ENCODE peak calls at places on chromosomes 4 and X, in five cellular contexts. V is endodermal cell, G is heart left ventricle, N is hepatocyte, H is tibial nerve. D is an unnamed sample.

GRCh38 chr4:84968936-84969335 is 2.4 kb upstream of the WDFY3 start:
- DNase-seq in V (no peak), G (no peak), N (no peak), H (no peak), D (no peak)

GRCh38 chr4:158461336-158461735 is 60.3 kb upstream of the RXFP1 start:
- DNase-seq in V (no peak), G (no peak), N (no peak), H (no peak), D (no peak)

GRCh38 chrX:13646154-13646549 is 6.8 kb upstream of the TCEANC start:
- DNase-seq in V (peak), G (peak), N (peak), H (peak), D (no peak)

GRCh38 chrX:154090731-154091130 is 6.8 kb downstream of the MECP2 start:
- DNase-seq in V (no peak), G (no peak), N (no peak), H (no peak), D (no peak)

GRCh38 chr4:168540086-168540864 is 43.4 kb downstream of the PALLD start:
- DNase-seq in V (no peak), G (no peak), N (no peak), H (no peak), D (no peak)

GRCh38 chr4:112296949-112297483 is at the start of gene ALPK1:
- DNase-seq in V (no peak), G (no peak), N (peak), H (no peak), D (peak)

GRCh38 chr4:84661191-84661944 is 78.4 kb downstream of the CDS1 start:
- DNase-seq in V (no peak), G (no peak), N (peak), H (no peak), D (no peak)

GRCh38 chr4:83548151-83548905 is 12.4 kb downstream of the GPAT3 start:
- DNase-seq in V (peak), G (peak), N (peak), H (no peak), D (peak)

GRCh38 chr4:139337612-139338011 is 35.3 kb upstream of the NDUFC1 start:
- DNase-seq in V (no peak), G (no peak), N (no peak), H (no peak), D (no peak)

GRCh38 chr4:83964996-83965541 is 429.2 kb downstream of the GPAT3 start:
- DNase-seq in V (no peak), G (no peak), N (no peak), H (no peak), D (no peak)

GRCh38 chr4:1200425-1201035 is 28.1 kb upstream of the SPON2 start:
- DNase-seq in V (peak), G (peak), N (peak), H (peak), D (peak)

GRCh38 chr4:8916251-8916913 is 44.7 kb upstream of the HMX1 start:
- DNase-seq in V (peak), G (peak), N (peak), H (no peak), D (no peak)

GRCh38 chr4:168612435-168613139 is 115.7 kb downstream of the PALLD start:
- DNase-seq in V (no peak), G (no peak), N (no peak), H (no peak), D (no peak)

GRCh38 chr4:180560896-180561295 is 1682.3 kb upstream of the TENM3 start:
- DNase-seq in V (no peak), G (no peak), N (peak), H (no peak), D (no peak)

DNA sequence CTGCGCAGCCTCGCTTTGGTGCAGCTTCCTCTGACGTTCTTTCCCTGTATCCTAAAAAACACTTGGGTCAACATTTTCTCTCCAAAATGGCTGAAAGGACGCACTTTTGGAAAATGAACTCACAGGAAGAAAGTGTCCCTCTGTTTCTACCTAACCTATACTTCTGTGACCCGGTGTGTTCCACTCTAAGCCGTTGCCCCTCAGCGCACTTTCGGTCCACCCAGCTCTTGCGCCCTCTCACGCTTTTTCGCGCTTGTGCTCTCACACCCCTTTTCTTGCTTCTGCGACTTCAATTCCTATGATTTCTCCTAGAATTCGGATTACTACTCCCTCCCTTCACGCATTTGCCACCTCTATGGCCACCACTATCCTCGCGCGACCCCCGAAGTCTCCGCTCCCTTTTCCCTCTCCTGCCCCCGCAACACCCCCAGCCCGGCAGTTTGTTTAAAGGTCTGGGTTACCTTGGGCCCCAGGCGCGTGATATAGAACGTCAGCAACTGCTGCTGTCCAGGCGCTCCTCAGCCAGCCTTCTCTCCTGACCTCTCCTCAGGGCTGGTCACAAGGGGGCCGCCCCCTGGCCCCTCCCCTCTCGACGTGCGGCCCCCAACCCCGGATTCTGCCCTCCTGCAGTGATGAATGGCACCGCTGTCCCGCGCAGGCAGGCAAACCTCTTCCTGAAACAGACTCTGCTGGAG is at the start of gene USP51:
- DNase-seq in V (peak), G (peak), N (peak), H (peak), D (no peak)
- TF ChIP-seq CTCF in V (no peak), G (no peak), N (peak), H (no peak), D (no peak)

DNA sequence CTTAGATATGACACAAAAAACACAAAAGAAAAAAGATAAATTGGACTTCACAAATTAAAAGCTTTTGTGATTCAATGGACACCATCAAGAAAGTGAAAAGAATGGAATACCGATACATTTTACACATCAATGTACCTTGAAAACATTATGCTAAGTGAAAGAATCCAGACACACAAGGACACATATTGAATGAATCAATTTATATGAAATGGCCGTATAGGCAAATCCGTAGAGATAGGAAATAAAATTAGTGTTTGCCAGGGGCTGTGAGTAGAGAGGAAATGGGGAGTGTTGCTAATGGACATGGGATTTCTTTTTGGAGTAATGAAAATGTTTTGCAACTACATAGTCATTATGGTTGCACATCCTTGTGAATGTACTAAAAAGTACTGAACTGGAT is 3.1 kb downstream of the PGAM4 start:
- DNase-seq in V (no peak), G (no peak), N (no peak), H (no peak), D (no peak)
- H3K27ac ChIP-seq in V (no peak), G (no peak), N (no peak), H (no peak), D (no peak)

GRCh38 chr4:146062325-146062715 is 113.2 kb upstream of the LSM6 start:
- DNase-seq in V (no peak), G (no peak), N (no peak), H (no peak), D (no peak)
- TF ChIP-seq CTCF in V (no peak), G (no peak), N (no peak), H (no peak), D (no peak)

DNA sequence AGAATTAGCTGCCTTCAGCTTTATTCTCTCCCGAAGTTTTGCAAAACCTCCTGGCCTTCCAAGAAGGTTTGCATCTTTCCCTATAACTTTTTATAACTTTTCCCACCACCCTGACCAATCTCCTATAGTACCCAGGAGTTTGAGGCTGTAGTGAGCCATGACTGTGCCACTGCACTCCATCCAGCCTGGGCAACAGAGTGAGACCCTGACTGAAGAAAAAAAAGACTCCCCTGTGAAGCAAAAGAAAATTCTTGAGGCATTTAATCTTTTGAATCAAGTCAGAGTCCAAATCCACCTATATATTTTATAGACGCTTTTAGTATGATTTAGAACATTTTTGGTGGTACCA is 26.7 kb downstream of the SNX25 start:
- DNase-seq in V (no peak), G (no peak), N (no peak), H (no peak), D (no peak)
- H3K27ac ChIP-seq in V (no peak), G (no peak), N (no peak), H (no peak), D (no peak)

DNA sequence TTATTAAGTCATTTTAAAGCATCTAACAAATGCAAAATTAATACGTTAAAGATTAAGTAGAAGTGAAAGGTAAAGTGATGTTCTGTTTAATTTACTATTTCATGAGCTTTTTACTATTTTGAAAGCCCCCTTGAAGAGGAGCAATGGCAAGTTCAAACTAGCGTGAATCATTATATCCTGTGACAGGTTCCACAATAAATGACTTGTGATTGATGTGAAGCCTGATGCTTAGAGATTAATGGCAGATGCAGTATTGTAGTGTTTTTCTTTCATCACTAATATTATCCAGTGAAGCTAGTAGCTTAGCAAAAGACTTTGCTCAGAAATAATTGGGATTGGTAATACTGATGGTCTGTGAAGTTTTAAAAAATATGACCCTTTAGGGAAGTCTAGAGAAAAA is 57.3 kb downstream of the STOX2 start:
- DNase-seq in V (no peak), G (no peak), N (no peak), H (no peak), D (no peak)
- TF ChIP-seq CTCF in V (no peak), G (no peak), N (no peak), H (no peak), D (no peak)

DNA sequence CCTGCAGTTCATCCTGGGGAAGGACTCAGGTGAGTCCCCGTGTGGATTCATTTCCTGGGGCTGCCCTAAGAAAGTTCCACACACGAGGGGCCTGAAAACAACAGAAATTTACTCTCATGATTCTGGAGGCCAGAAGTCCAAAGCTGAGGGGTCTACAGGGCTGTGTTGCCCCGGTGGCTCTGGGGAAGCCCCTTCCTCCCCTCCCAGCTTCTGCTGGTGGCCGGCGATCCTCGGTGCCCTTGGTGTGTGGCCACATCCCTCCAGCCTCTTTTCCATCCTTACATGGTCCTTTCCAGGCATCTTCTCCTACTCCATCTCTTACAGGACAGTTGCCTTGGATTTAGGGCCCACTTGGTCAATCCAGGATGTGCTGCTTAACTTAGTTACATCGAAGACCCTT is 15.1 kb downstream of the SH3BP2 start:
- DNase-seq in V (no peak), G (no peak), N (no peak), H (no peak), D (no peak)
- H3K27ac ChIP-seq in V (no peak), G (no peak), N (no peak), H (peak), D (no peak)

DNA sequence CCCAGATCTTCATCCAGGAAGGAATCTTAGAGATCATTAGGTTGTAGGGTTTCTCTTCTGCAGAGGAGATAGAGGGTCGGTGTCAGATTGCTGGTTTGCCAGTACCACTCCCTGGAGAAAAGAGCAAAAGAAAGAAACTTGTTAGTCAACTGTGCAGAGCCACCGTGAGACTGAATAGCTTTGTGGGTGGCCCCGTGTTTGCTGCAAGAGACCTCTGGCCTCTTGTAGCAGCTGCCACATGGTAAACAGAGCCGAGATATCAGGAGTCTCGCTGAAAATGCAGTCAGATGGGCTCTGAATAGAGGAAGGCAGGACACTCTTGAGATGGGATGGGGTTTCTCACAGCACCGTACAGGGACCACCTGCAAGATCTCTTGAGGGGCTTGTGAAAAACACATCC is 149.7 kb downstream of the PTTG2 start:
- DNase-seq in V (no peak), G (no peak), N (peak), H (no peak), D (no peak)
- TF ChIP-seq CTCF in V (no peak), G (no peak), N (no peak), H (no peak), D (no peak)

D was measured in gastrocnemius medialis.